ENCODE peak calls at places on chromosomes 16 and 17, in six cellular contexts. O, G, V, P, E and Y are unnamed samples.

GRCh38 chr16:85162478-85163277 is 50.4 kb upstream of the CIBAR2 start:
- DNase-seq in O (no peak), P (peak), G (no peak), V (no peak), E (no peak), Y (no peak)

GRCh38 chr17:50632637-50633036 is 2.0 kb upstream of the ABCC3 start:
- DNase-seq in E (no peak), O (no peak), P (no peak), V (no peak), G (no peak), Y (no peak)

GRCh38 chr17:37747222-37747621 is 2.4 kb upstream of the HNF1B start:
- DNase-seq in O (no peak), P (no peak), E (no peak), V (no peak), G (no peak), Y (no peak)

GRCh38 chr17:49699967-49700575 is 7.7 kb downstream of the SLC35B1 start:
- DNase-seq in O (no peak), V (no peak), G (no peak), P (no peak), E (no peak), Y (no peak)

GRCh38 chr16:9801651-9802050 is 380.6 kb downstream of the GRIN2A start:
- DNase-seq in G (no peak), E (no peak), V (peak), P (no peak), O (no peak), Y (no peak)

GRCh38 chr17:18043491-18043890 is 4.3 kb downstream of the GID4 start:
- DNase-seq in G (no peak), P (no peak), O (no peak), V (no peak), E (no peak), Y (no peak)

GRCh38 chr16:68778551-68779231 is 41.6 kb downstream of the CDH1 start:
- DNase-seq in O (no peak), P (no peak), G (no peak), V (no peak), E (no peak), Y (no peak)

GRCh38 chr16:64253525-64253924 is 868.3 kb downstream of the CDH11 start:
- DNase-seq in V (no peak), E (no peak), G (no peak), P (no peak), O (no peak), Y (no peak)

GRCh38 chr17:67044016-67044772 is at the start of gene CACNG1:
- DNase-seq in E (no peak), V (no peak), O (no peak), P (no peak), G (no peak), Y (no peak)

GRCh38 chr16:745739-746138 is 4.9 kb upstream of the CIAO3 start:
- DNase-seq in V (peak), O (no peak), G (no peak), P (no peak), E (no peak), Y (peak)

GRCh38 chr17:6642592-6642991 is 1.7 kb downstream of the TXNDC17 start:
- DNase-seq in V (no peak), G (no peak), E (no peak), P (no peak), O (no peak), Y (no peak)

GRCh38 chr16:84648595-84649510 is 542 bp downstream of the KLHL36 start:
- DNase-seq in E (peak), P (no peak), V (peak), O (peak), G (peak), Y (peak)

GRCh38 chr16:62194828-62195227 is 158.6 kb upstream of the CDH8 start:
- DNase-seq in E (no peak), V (no peak), O (no peak), G (no peak), P (no peak), Y (no peak)